ENCODE peak calls at places on chromosomes 4 and X, in seven cellular contexts. J is H9, R is neuronal stem cell, A is mesendoderm, S is IMR-90, D is mesenchymal stem cell, Z is trophoblast cell. W is an unnamed sample.

GRCh38 chrX:139889760-139890159 is 43.1 kb downstream of the ATP11C start:
- DNase-seq in J (no peak), R (no peak), A (peak; percentile 38), S (peak; percentile 31), D (peak; percentile 34), Z (peak; percentile 18), W (no peak)

GRCh38 chr4:108377021-108377420 is 208.3 kb upstream of the LEF1 start:
- DNase-seq in J (no peak), R (no peak), A (no peak), S (no peak), D (no peak), Z (no peak), W (no peak)

GRCh38 chrX:41236629-41237028 is 97.3 kb upstream of the DDX3X start:
- DNase-seq in J (no peak), R (no peak), A (no peak), S (no peak), D (peak; percentile 19), Z (no peak), W (no peak)

GRCh38 chr4:2754848-2755820 is 1.0 kb downstream of the TNIP2 start:
- DNase-seq in J (no peak), R (no peak), A (no peak), S (no peak), D (no peak), Z (no peak), W (no peak)

GRCh38 chrX:103565752-103566151 is 19.6 kb upstream of the TCEAL4 start:
- DNase-seq in J (no peak), R (no peak), A (no peak), S (peak; percentile 52), D (peak; percentile 14), Z (peak; percentile 26), W (no peak)

GRCh38 chrX:134173541-134174272 is 63.3 kb upstream of the CCDC160 start:
- DNase-seq in J (peak; percentile 64), R (no peak), A (peak; percentile 74), S (no peak), D (no peak), Z (no peak), W (no peak)

GRCh38 chrX:127726227-127726626 is 326.0 kb downstream of the ACTRT1 start:
- DNase-seq in J (no peak), R (no peak), A (peak; percentile 1), S (no peak), D (no peak), Z (no peak), W (no peak)

GRCh38 chrX:27751976-27752375 is 55.8 kb upstream of the MAGEB10 start:
- DNase-seq in J (no peak), R (no peak), A (no peak), S (no peak), D (no peak), Z (no peak), W (no peak)

GRCh38 chrX:13389501-13389900 is 69.6 kb upstream of the ATXN3L start:
- DNase-seq in J (no peak), R (no peak), A (peak; percentile 25), S (no peak), D (no peak), Z (no peak), W (no peak)

GRCh38 chr4:174438711-174439110 is 83.6 kb downstream of the HPGD start:
- DNase-seq in J (no peak), R (no peak), A (no peak), S (no peak), D (no peak), Z (no peak), W (no peak)

GRCh38 chrX:134000260-134001245 is 15.2 kb upstream of the GPC3 start:
- DNase-seq in J (no peak), R (no peak), A (no peak), S (no peak), D (no peak), Z (no peak), W (no peak)

GRCh38 chr4:99403380-99404194 is 31.6 kb downstream of the ADH7 start:
- DNase-seq in J (no peak), R (no peak), A (no peak), S (peak; percentile 74), D (no peak), Z (no peak), W (no peak)

GRCh38 chr4:74056858-74057562 is 18.5 kb upstream of the CXCL3 start:
- DNase-seq in J (no peak), R (no peak), A (no peak), S (peak; percentile 95), D (peak; percentile 92), Z (peak; percentile 36), W (no peak)

GRCh38 chr4:23001478-23001877 is 308.7 kb downstream of the GBA3 start:
- DNase-seq in J (no peak), R (no peak), A (no peak), S (no peak), D (no peak), Z (no peak), W (no peak)

GRCh38 chr4:153933851-153934688 is 145.2 kb upstream of the SFRP2 start:
- DNase-seq in J (no peak), R (no peak), A (peak; percentile 7), S (no peak), D (no peak), Z (no peak), W (no peak)

GRCh38 chr4:102696763-102697162 is 64.0 kb downstream of the MANBA start:
- DNase-seq in J (no peak), R (no peak), A (no peak), S (peak; percentile 75), D (no peak), Z (no peak), W (no peak)

GRCh38 chr4:24930136-24930535 is 17.3 kb upstream of the CCDC149 start:
- DNase-seq in J (no peak), R (no peak), A (no peak), S (no peak), D (no peak), Z (no peak), W (no peak)

GRCh38 chr4:17961249-17961648 is 60.3 kb downstream of the LCORL start:
- DNase-seq in J (no peak), R (no peak), A (no peak), S (no peak), D (no peak), Z (no peak), W (no peak)

GRCh38 chrX:63275127-63275526 is 76.0 kb downstream of the SPIN4 start:
- DNase-seq in J (peak; percentile 35), R (no peak), A (peak; percentile 34), S (peak; percentile 10), D (peak; percentile 0), Z (peak; percentile 59), W (peak; percentile 61)

GRCh38 chr4:17884063-17884462 is 73.3 kb downstream of the NCAPG start:
- DNase-seq in J (no peak), R (no peak), A (no peak), S (peak; percentile 61), D (no peak), Z (no peak), W (no peak)

GRCh38 chr4:88823058-88823919 is 125.7 kb upstream of the NAP1L5 start:
- DNase-seq in J (peak; percentile 89), R (peak; percentile 71), A (peak; percentile 96), S (peak; percentile 98), D (peak; percentile 98), Z (peak; percentile 90), W (peak; percentile 59)

GRCh38 chr4:183747931-183748664 is 89.0 kb downstream of the TRAPPC11 start:
- DNase-seq in J (no peak), R (no peak), A (no peak), S (peak; percentile 8), D (no peak), Z (no peak), W (no peak)

GRCh38 chr4:8319731-8320385 is 50.3 kb downstream of the HTRA3 start:
- DNase-seq in J (no peak), R (no peak), A (no peak), S (no peak), D (no peak), Z (no peak), W (peak; percentile 23)

GRCh38 chrX:108699368-108699767 is 37.0 kb downstream of the IRS4 start:
- DNase-seq in J (no peak), R (peak; percentile 0), A (peak; percentile 54), S (peak; percentile 14), D (peak; percentile 30), Z (peak; percentile 65), W (no peak)

GRCh38 chrX:3520987-3521875 is 174.8 kb upstream of the MXRA5 start:
- DNase-seq in J (no peak), R (no peak), A (no peak), S (peak; percentile 57), D (peak; percentile 45), Z (no peak), W (no peak)

GRCh38 chr4:151887151-151887815 is 126.5 kb upstream of the GATB start:
- DNase-seq in J (no peak), R (no peak), A (no peak), S (no peak), D (no peak), Z (peak; percentile 37), W (no peak)

GRCh38 chr4:176376032-176376614 is 56.4 kb downstream of the SPCS3 start:
- DNase-seq in J (no peak), R (no peak), A (peak; percentile 10), S (peak; percentile 53), D (peak; percentile 33), Z (peak; percentile 45), W (no peak)

GRCh38 chr4:1297023-1297395 is 7.3 kb downstream of the MAEA start:
- DNase-seq in J (no peak), R (no peak), A (no peak), S (no peak), D (no peak), Z (no peak), W (no peak)

GRCh38 chr4:101102114-101102752 is 245.1 kb downstream of the PPP3CA start:
- DNase-seq in J (no peak), R (no peak), A (no peak), S (peak; percentile 87), D (no peak), Z (no peak), W (no peak)

GRCh38 chr4:23455482-23455881 is 434.4 kb downstream of the PPARGC1A start:
- DNase-seq in J (peak; percentile 54), R (peak; percentile 35), A (peak; percentile 73), S (no peak), D (no peak), Z (no peak), W (peak; percentile 13)

GRCh38 chr4:15482346-15482745 is 12.7 kb downstream of the CC2D2A start:
- DNase-seq in J (no peak), R (no peak), A (peak; percentile 56), S (no peak), D (no peak), Z (no peak), W (no peak)
- H2BK5ac ChIP-seq in J (no peak overlapping the region), R (no peak overlapping the region), A (no peak overlapping the region), S (no peak overlapping the region), D (no peak overlapping the region), Z (no peak overlapping the region), W (no peak overlapping the region)

GRCh38 chrX:6279277-6279909 is 50.7 kb upstream of the NLGN4X start:
- DNase-seq in J (no peak), R (no peak), A (no peak), S (no peak), D (no peak), Z (no peak), W (no peak)
- H2BK5ac ChIP-seq in J (no peak overlapping the region), R (no peak overlapping the region), A (no peak overlapping the region), S (no peak overlapping the region), D (no peak overlapping the region), Z (no peak overlapping the region), W (peak overlapping the region; percentile 92)

GRCh38 chrX:20980426-20980825 is 393.8 kb upstream of the CNKSR2 start:
- DNase-seq in J (no peak), R (no peak), A (no peak), S (no peak), D (no peak), Z (no peak), W (no peak)
- H2BK5ac ChIP-seq in J (no peak overlapping the region), R (no peak overlapping the region), A (no peak overlapping the region), S (no peak overlapping the region), D (no peak overlapping the region), Z (no peak overlapping the region), W (no peak overlapping the region)

GRCh38 chr4:172489896-172490295 is 676.7 kb downstream of the GALNTL6 start:
- DNase-seq in J (no peak), R (no peak), A (no peak), S (no peak), D (no peak), Z (no peak), W (no peak)
- H2BK5ac ChIP-seq in J (no peak overlapping the region), R (no peak overlapping the region), A (no peak overlapping the region), S (no peak overlapping the region), D (no peak overlapping the region), Z (no peak overlapping the region), W (no peak overlapping the region)